ENCODE peak calls at places on chromosomes 4 and X, in five cellular contexts. G is K562, B is GM12891, S is GM12878, Q is H1. E is an unnamed sample.

GRCh38 chr4:156628858-156629257 is 342.7 kb downstream of the PDGFC start:
- DNase-seq in G (no peak), B (no peak), S (no peak), Q (no peak), E (no peak)

GRCh38 chr4:61200991-61201526 is 933 bp downstream of the ADGRL3 start:
- DNase-seq in G (no peak), B (peak; percentile 1), S (no peak), Q (peak; percentile 62), E (no peak)

GRCh38 chr4:120066182-120066524 is 495 bp downstream of the MAD2L1 start:
- DNase-seq in G (no peak), B (no peak), S (no peak), Q (no peak), E (peak; percentile 29)

GRCh38 chr4:168218663-168219062 is 99.9 kb downstream of the DDX60 start:
- DNase-seq in G (no peak), B (no peak), S (no peak), Q (no peak), E (no peak)

GRCh38 chrX:81174286-81174685 is 27.4 kb downstream of the HMGN5 start:
- DNase-seq in G (peak; percentile 9), B (no peak), S (no peak), Q (no peak), E (no peak)

GRCh38 chr4:153220709-153221367 is 16.6 kb downstream of the TRIM2 start:
- DNase-seq in G (no peak), B (no peak), S (no peak), Q (no peak), E (no peak)

GRCh38 chrX:150643271-150643670 is 49.9 kb upstream of the MTMR1 start:
- DNase-seq in G (no peak), B (no peak), S (no peak), Q (no peak), E (no peak)

GRCh38 chrX:140480765-140481164 is 24.1 kb downstream of the SOX3 start:
- DNase-seq in G (no peak), B (no peak), S (no peak), Q (no peak), E (no peak)

GRCh38 chr4:25441519-25442117 is 64.6 kb downstream of the ANAPC4 start:
- DNase-seq in G (peak; percentile 65), B (no peak), S (no peak), Q (peak; percentile 77), E (no peak)

GRCh38 chr4:164023214-164023613 is 528.7 kb downstream of the TMA16 start:
- DNase-seq in G (no peak), B (no peak), S (no peak), Q (peak; percentile 44), E (no peak)

GRCh38 chrX:10010686-10011085 is 43.5 kb downstream of the CLDN34 start:
- DNase-seq in G (no peak), B (no peak), S (no peak), Q (no peak), E (no peak)

GRCh38 chrX:110992611-110993010 is 103.4 kb upstream of the PAK3 start:
- DNase-seq in G (peak; percentile 23), B (no peak), S (no peak), Q (no peak), E (no peak)

GRCh38 chrX:13901354-13901753 is 84.5 kb upstream of the GPM6B start:
- DNase-seq in G (no peak), B (no peak), S (no peak), Q (no peak), E (no peak)

GRCh38 chr4:72094054-72094780 is 62.4 kb downstream of the NPFFR2 start:
- DNase-seq in G (no peak), B (no peak), S (no peak), Q (no peak), E (no peak)

DNA sequence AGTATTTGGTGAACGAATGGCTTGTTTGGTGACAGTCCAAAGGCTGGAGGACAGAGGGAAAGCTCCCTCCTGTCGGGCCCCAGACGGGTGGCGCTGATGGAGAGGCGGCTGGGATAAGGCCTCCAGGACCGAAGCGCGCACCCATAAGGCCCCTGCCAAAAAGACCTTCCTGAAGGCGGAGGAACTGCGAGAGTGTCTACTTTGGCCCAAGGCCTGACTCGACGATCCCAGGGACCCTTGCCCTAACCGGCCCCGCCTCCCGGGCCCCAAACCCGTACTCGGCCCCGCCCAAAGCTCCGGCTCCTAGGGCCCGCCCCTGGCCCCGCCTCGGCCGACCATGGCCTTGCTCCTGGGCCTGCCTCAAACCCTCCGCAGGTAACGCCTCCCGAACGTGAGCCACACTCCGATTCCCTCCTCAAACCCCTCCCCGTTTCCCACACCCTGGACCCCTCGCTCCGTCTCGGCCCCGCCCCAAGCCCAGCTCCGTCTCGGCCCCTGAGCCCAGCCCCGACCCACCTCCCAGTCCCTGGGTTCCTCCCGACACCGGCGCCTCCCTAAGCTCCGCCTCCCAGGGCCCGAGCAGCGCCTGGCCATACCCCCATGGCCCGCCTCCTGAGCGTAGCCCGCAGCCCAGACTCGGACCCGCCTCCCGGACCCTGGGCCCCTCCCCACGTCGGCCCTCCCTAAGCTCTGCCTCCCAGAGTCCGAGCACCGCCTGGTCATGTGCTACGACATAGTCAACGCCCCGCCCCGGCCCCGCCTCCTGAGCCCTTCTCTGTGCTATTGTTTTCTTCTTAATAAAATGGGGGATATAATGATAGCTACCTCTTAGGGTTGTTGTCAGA is 90.0 kb upstream of the DRD5 start:
- DNase-seq in G (peak; percentile 93), B (peak; percentile 74), S (peak; percentile 25), Q (peak; percentile 97), E (peak; percentile 71)
- TF ChIP-seq POLR2A in G (no peak), B (no peak), S (no peak), Q (no peak), E (no peak)

GRCh38 chr4:139956436-139957107 is 197.4 kb downstream of the MAML3 start:
- DNase-seq in G (no peak), B (no peak), S (no peak), Q (no peak), E (no peak)
- TF ChIP-seq TAF1 in G (no peak), B (no peak), S (no peak), Q (no peak), E (no peak)

GRCh38 chr4:98626350-98626749 is 32.1 kb downstream of the TSPAN5 start:
- DNase-seq in G (no peak), B (no peak), S (no peak), Q (no peak), E (no peak)
- TF ChIP-seq POLR2AphosphoS5 in G (no peak), B (no peak), S (no peak), Q (no peak), E (no peak)

GRCh38 chrX:103629295-103630170 is 758 bp downstream of the TCEAL1 start:
- DNase-seq in G (peak; percentile 67), B (no peak), S (no peak), Q (peak; percentile 67), E (no peak)

GRCh38 chrX:103630171-103630511 is 1.4 kb downstream of the TCEAL1 start:
- DNase-seq in G (no peak), B (no peak), S (no peak), Q (no peak), E (no peak)

GRCh38 chrX:103631145-103631544 is 2.4 kb downstream of the TCEAL1 start:
- DNase-seq in G (no peak), B (no peak), S (no peak), Q (no peak), E (no peak)

GRCh38 chrX:103626855-103627254 is 1.9 kb upstream of the TCEAL1 start:
- DNase-seq in G (no peak), B (no peak), S (no peak), Q (no peak), E (no peak)

DNA sequence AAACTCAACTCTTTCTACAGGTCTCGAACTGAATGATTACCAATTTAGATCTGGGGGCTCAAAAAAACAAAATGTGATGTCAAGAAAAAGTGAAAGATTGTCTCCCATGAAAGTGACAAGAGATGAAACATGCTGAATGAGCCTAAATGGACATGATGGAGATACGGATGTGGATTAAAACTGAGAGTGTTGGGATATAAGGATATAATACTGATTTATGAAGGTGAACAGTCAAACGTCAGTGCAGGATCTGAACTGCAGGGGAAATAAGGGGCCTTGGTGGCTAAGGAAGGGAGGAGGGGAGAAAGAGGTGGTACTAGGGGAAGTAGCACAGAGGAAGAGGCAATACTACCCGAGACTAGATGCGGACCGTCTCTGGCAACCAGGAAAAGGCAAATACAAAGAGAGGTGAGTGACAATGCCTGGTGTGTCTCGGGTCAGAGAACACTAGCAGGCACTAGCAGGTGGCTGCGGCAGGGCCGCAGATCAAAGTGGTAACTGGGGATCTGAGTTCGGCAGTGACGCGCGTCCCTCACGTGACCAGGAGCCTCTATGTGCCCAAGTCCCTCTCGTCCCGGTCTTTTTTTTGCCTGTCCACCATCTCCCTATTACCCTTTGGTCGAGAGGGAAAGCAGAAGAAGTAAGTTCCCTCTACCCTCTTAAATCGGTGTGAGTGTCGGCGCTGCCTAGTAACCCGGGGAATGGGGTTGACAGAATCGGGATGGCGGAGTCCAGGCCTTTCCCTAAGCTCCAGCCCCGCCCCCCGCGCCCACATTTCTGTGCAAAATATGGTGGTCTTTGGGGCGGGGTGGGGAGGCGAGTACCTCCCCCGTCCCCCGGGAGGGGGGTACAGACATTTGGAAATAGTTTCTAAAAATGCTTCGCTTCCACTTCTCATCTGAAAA is at the start of gene TCEAL1:
- DNase-seq in G (peak; percentile 39), B (no peak), S (no peak), Q (peak; percentile 65), E (no peak)
- TF ChIP-seq POLR2A in G (no peak), B (peak; percentile 67), S (peak; percentile 64), Q (no peak), E (peak; percentile 48)

GRCh38 chr4:70754470-70754869 is 32.7 kb downstream of the RUFY3 start:
- DNase-seq in G (no peak), B (no peak), S (no peak), Q (no peak), E (no peak)
- TF ChIP-seq TAF1 in G (no peak), B (no peak), S (no peak), Q (no peak), E (no peak)

E was measured in GM12892.